ENCODE peak calls at places on chromosomes 5 and 9, in five cellular contexts. R is PC-9, Q is aorta, D is cardiac fibroblast, Y is heart left ventricle. E is an unnamed sample.

GRCh38 chr5:122421379-122422081 is 109.5 kb downstream of the SNCAIP start:
- DNase-seq in R (no peak), Q (no peak), D (no peak), Y (no peak), E (no peak)

GRCh38 chr5:124812771-124813358 is 66.4 kb upstream of the ZNF608 start:
- DNase-seq in R (peak), Q (no peak), D (no peak), Y (no peak), E (no peak)

GRCh38 chr9:130276121-130276520 is 10.6 kb downstream of the HMCN2 start:
- DNase-seq in R (no peak), Q (no peak), D (peak), Y (no peak), E (no peak)

GRCh38 chr5:143134900-143135299 is 268.6 kb downstream of the NR3C1 start:
- DNase-seq in R (no peak), Q (no peak), D (no peak), Y (no peak), E (no peak)

GRCh38 chr9:112866662-112867274 is 23.9 kb downstream of the SLC46A2 start:
- DNase-seq in R (peak), Q (no peak), D (peak), Y (no peak), E (peak)

GRCh38 chr5:102924963-102925362 is 169.9 kb downstream of the PAM start:
- DNase-seq in R (no peak), Q (no peak), D (no peak), Y (no peak), E (no peak)

GRCh38 chr5:138542120-138542955 is 698 bp downstream of the ETF1 start:
- DNase-seq in R (no peak), Q (no peak), D (no peak), Y (no peak), E (no peak)

GRCh38 chr9:104817437-104817836 is 53.5 kb downstream of the NIPSNAP3B start:
- DNase-seq in R (no peak), Q (no peak), D (no peak), Y (no peak), E (no peak)

GRCh38 chr9:81621785-81622243 is 67.5 kb downstream of the TLE1 start:
- DNase-seq in R (no peak), Q (no peak), D (no peak), Y (no peak), E (no peak)

GRCh38 chr5:29005386-29005785 is 1967.0 kb upstream of the CDH9 start:
- DNase-seq in R (no peak), Q (no peak), D (peak), Y (no peak), E (no peak)

GRCh38 chr9:131702911-131703310 is 37.0 kb downstream of the RAPGEF1 start:
- DNase-seq in R (no peak), Q (no peak), D (no peak), Y (no peak), E (no peak)

GRCh38 chr5:171724771-171725609 is 60.6 kb upstream of the SMIM23 start:
- DNase-seq in R (no peak), Q (no peak), D (peak), Y (peak), E (no peak)

GRCh38 chr5:85375525-85375924 is 990.8 kb upstream of the EDIL3 start:
- DNase-seq in R (no peak), Q (no peak), D (no peak), Y (no peak), E (no peak)

GRCh38 chr9:116592926-116593325 is 94.2 kb upstream of the TRIM32 start:
- DNase-seq in R (no peak), Q (no peak), D (peak), Y (no peak), E (no peak)

GRCh38 chr9:73152953-73153352 is 1.3 kb downstream of the ANXA1 start:
- DNase-seq in R (no peak), Q (no peak), D (peak), Y (no peak), E (no peak)

GRCh38 chr9:128503870-128504269 is 649 bp upstream of the GLE1 start:
- DNase-seq in R (peak), Q (peak), D (peak), Y (no peak), E (peak)

GRCh38 chr5:80439213-80439612 is 31.3 kb downstream of the ZFYVE16 start:
- DNase-seq in R (no peak), Q (no peak), D (no peak), Y (no peak), E (no peak)

GRCh38 chr9:78038620-78039300 is 7.1 kb upstream of the GNAQ start:
- DNase-seq in R (peak), Q (no peak), D (peak), Y (no peak), E (no peak)

GRCh38 chr5:6541256-6542013 is 91.4 kb downstream of the NSUN2 start:
- DNase-seq in R (no peak), Q (no peak), D (no peak), Y (no peak), E (no peak)

GRCh38 chr9:101375546-101375945 is 9.3 kb downstream of the BAAT start:
- DNase-seq in R (no peak), Q (no peak), D (no peak), Y (no peak), E (peak)

GRCh38 chr5:159182691-159183090 is 26.7 kb downstream of the RNF145 start:
- DNase-seq in R (no peak), Q (no peak), D (peak), Y (no peak), E (no peak)

GRCh38 chr9:88173378-88173999 is 35.2 kb upstream of the SPATA31C2 start:
- DNase-seq in R (peak), Q (no peak), D (peak), Y (peak), E (peak)

GRCh38 chr5:74404574-74405310 is 235.8 kb downstream of the ENC1 start:
- DNase-seq in R (no peak), Q (no peak), D (no peak), Y (no peak), E (no peak)

GRCh38 chr9:136578915-136579637 is 33.2 kb upstream of the NOTCH1 start:
- DNase-seq in R (no peak), Q (no peak), D (no peak), Y (peak), E (no peak)

GRCh38 chr5:124399426-124399961 is 346.9 kb downstream of the ZNF608 start:
- DNase-seq in R (no peak), Q (no peak), D (no peak), Y (no peak), E (no peak)

GRCh38 chr5:59067976-59068651 is 485.2 kb downstream of the RAB3C start:
- DNase-seq in R (no peak), Q (no peak), D (peak), Y (no peak), E (no peak)

GRCh38 chr5:94885931-94886330 is 267.5 kb downstream of the SLF1 start:
- DNase-seq in R (no peak), Q (no peak), D (no peak), Y (no peak), E (no peak)

GRCh38 chr5:23314827-23315226 is 192.6 kb upstream of the PRDM9 start:
- DNase-seq in R (peak), Q (no peak), D (peak), Y (no peak), E (peak)

GRCh38 chr5:118956727-118957126 is 31.6 kb downstream of the DTWD2 start:
- DNase-seq in R (no peak), Q (no peak), D (peak), Y (no peak), E (no peak)

GRCh38 chr9:100281069-100281468 is 71.7 kb downstream of the TEX10 start:
- DNase-seq in R (no peak), Q (no peak), D (peak), Y (no peak), E (no peak)

GRCh38 chr5:143065185-143065584 is 295.0 kb downstream of the ARHGAP26 start:
- DNase-seq in R (no peak), Q (no peak), D (peak), Y (no peak), E (peak)

DNA sequence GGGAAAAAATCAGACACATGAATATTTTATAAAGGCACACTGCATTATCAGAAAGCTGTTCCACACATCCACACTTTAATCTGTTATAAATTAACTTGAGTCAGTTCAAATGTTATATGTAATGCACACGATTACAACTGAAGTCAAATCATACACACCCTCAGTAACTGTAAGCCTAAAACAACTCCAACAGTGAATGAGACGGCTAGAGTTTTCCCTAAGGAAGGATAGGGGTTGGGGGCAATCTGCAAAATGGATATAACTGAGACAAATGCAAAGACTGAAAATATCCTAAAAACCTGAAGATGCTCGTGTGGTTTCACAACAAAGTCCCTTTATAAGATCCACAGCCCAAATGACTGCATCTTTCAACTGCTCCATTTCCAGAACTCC is 166.4 kb downstream of the BNC2 start:
- DNase-seq in R (no peak), Q (no peak), D (no peak), Y (no peak), E (no peak)
- H3K4me3 ChIP-seq in R (peak), Q (no peak), D (peak), Y (no peak), E (peak)

DNA sequence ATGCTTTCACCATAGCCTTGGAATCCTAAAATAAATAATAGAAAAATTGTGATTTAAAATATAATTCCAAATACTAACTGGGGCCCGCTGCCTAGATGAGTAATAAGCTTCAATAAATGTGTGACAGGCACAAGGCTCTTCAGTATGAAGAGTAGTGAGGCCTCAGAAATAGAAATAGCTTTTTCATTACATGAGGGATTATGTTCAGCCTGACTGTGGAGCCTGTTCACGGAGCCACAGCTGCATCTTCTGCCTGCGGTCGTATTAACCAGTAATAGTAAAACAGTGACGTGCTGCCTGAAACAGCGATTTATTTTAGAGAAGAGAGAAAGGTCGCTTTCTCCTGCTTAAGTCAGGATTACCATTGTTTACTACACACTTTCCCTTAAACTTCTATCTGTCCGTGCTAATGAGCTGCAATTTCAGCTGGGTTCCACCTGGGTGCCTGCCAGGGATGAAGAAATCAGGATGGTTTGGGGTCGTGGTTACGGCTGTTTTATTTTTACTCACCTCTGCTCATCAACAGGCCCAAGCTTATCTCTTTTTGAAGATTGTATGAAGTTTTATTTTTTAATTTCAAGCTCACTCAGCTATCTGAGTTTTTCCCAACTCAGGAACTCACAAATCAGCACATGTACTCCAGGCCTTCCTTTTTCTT is 284.8 kb upstream of the WWC1 start:
- DNase-seq in R (no peak), Q (no peak), D (no peak), Y (no peak), E (no peak)
- H3K4me3 ChIP-seq in R (no peak), Q (no peak), D (no peak), Y (no peak), E (no peak)

GRCh38 chr9:5263568-5264218 is 32.5 kb downstream of the INSL4 start:
- DNase-seq in R (no peak), Q (no peak), D (peak), Y (no peak), E (no peak)
- H3K4me3 ChIP-seq in R (no peak), Q (no peak), D (no peak), Y (no peak), E (no peak)

GRCh38 chr9:134329576-134329855 is 3.3 kb downstream of the RXRA start:
- DNase-seq in R (no peak), Q (no peak), D (no peak), Y (peak), E (no peak)
- H3K4me3 ChIP-seq in R (peak), Q (no peak), D (peak), Y (peak), E (peak)

GRCh38 chr9:134215395-134215708 is 51.0 kb upstream of the RNU6ATAC start:
- DNase-seq in R (no peak), Q (no peak), D (no peak), Y (peak), E (no peak)
- H3K4me3 ChIP-seq in R (no peak), Q (no peak), D (no peak), Y (no peak), E (no peak)

GRCh38 chr5:179314606-179315355 is 30.5 kb downstream of the ADAMTS2 start:
- DNase-seq in R (no peak), Q (peak), D (no peak), Y (peak), E (peak)
- H3K4me3 ChIP-seq in R (no peak), Q (no peak), D (no peak), Y (peak), E (no peak)